ENCODE peak calls at places on chromosome 5, in four cellular contexts. R is A549, C is mucosa of descending colon, N is HFFc6. Q is an unnamed sample.
A peak's percentile ranks its signal among the peaks of the same experiment; 100 is the strongest.

GRCh38 chr5:34657550-34657921 is 1.4 kb downstream of the RAI14 start:
- DNase-seq in R (peak; percentile 33), C (no peak), N (peak; percentile 35), Q (peak; percentile 69)

GRCh38 chr5:14075937-14076336 is 67.2 kb upstream of the TRIO start:
- DNase-seq in R (no peak), N (no peak), C (no peak), Q (no peak)

GRCh38 chr5:36300181-36300926 is 1.3 kb downstream of the RANBP3L start:
- DNase-seq in N (no peak), C (no peak), R (no peak), Q (no peak)

GRCh38 chr5:113293613-113294340 is 141.0 kb downstream of the TSSK1B start:
- DNase-seq in C (no peak), N (no peak), R (no peak), Q (peak; percentile 17)

GRCh38 chr5:54704341-54704740 is 186.8 kb downstream of the SNX18 start:
- DNase-seq in R (no peak), C (no peak), N (no peak), Q (peak; percentile 26)

GRCh38 chr5:17928571-17928970 is 294.3 kb downstream of the TAF11L14 start:
- DNase-seq in R (no peak), N (no peak), C (no peak), Q (no peak)

GRCh38 chr5:159097461-159098284 is 2.0 kb downstream of the EBF1 start:
- DNase-seq in R (no peak), C (peak; percentile 55), N (no peak), Q (peak; percentile 67)

GRCh38 chr5:57366744-57367143 is 115.9 kb downstream of the ACTBL2 start:
- DNase-seq in N (peak; percentile 32), R (peak; percentile 91), C (no peak), Q (no peak)

GRCh38 chr5:103393131-103393754 is 134.7 kb downstream of the MACIR start:
- DNase-seq in N (peak; percentile 45), C (no peak), R (no peak), Q (no peak)

GRCh38 chr5:53480474-53481353 is at the start of gene FST:
- DNase-seq in R (no peak), N (no peak), C (no peak), Q (peak; percentile 65)

GRCh38 chr5:173246135-173246495 is 11.1 kb upstream of the NKX2-5 start:
- DNase-seq in R (no peak), C (no peak), N (no peak), Q (no peak)

GRCh38 chr5:158212915-158213314 is 354.0 kb upstream of the CLINT1 start:
- DNase-seq in N (no peak), R (peak; percentile 21), C (no peak), Q (no peak)

GRCh38 chr5:58641533-58641932 is 58.7 kb downstream of the RAB3C start:
- DNase-seq in R (no peak), C (no peak), N (no peak), Q (no peak)

GRCh38 chr5:133041910-133042309 is 9.9 kb upstream of the HSPA4 start:
- DNase-seq in N (peak; percentile 52), C (no peak), R (peak; percentile 49), Q (no peak)

GRCh38 chr5:1519631-1520141 is 4.1 kb downstream of the LPCAT1 start:
- DNase-seq in R (no peak), N (no peak), C (peak; percentile 43), Q (no peak)

GRCh38 chr5:96741075-96741474 is 66.7 kb downstream of the ERAP1 start:
- DNase-seq in N (no peak), R (no peak), C (no peak), Q (no peak)
- TF ChIP-seq CTCF in N (no peak), R (no peak), C (no peak), Q (no peak)

DNA sequence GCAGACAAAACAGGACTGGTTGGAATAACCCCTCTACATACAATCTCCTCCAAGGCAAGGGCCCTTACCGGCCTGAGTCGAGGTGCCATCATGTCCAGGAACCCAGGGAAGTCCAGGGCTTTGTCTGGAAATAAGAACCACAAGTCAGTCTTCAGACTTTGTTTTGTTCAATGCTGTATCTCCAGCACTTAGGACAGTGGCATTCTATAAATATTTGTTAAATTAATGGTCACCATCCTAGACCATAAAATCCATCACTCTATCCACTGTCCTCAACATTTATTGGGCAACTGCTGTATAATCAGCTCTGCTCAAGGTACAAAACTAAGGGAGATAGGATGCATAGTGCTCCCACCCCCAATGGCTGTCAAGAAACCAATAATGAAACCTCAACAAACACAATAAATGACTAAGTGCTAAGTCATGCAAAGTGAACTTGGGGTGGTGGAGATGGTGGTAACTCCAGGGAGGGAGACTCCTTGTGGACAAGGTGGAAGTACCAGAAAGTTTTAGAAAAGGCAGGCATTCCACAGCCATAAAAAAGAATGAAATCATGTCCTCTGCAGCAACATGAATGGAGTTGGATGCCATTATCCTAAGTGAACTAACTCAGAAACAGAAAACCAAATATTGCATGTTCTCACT is 5.0 kb downstream of the RELL2 start:
- DNase-seq in N (peak; percentile 79), C (no peak), R (peak; percentile 71), Q (no peak)
- TF ChIP-seq CTCF in N (peak; percentile 76), C (no peak), R (peak; percentile 32), Q (no peak)

GRCh38 chr5:135964670-135965320 is 10.0 kb upstream of the LECT2 start:
- DNase-seq in N (peak; percentile 28), C (no peak), R (no peak), Q (no peak)
- TF ChIP-seq CTCF in N (no peak), C (no peak), R (no peak), Q (no peak)

GRCh38 chr5:92761585-92761984 is 819.4 kb downstream of the NR2F1-AS1 start:
- DNase-seq in N (no peak), R (no peak), C (no peak), Q (no peak)
- TF ChIP-seq CTCF in N (no peak), R (no peak), C (no peak), Q (no peak)

GRCh38 chr5:145715412-145715811 is 119.7 kb downstream of the PRELID2 start:
- DNase-seq in C (no peak), R (no peak), N (no peak), Q (no peak)

DNA sequence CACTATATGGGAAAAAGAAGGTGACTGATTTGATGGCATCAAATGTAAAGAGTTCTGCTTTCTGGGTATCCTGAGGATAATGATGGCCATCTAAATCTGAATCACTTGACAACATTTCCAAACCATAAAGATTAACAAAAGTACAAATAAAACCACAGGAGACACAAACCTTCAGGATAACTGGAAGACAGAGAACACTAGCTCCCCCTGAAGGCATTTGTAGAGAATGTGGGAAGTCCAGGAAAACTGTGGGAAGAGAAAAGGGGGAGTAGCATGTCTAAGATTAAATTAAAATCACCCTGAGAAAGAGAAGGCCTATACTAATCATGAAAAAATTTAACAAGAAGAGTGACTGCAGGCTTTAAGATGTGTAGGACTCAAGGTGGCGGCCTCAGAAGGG is 116.2 kb downstream of the PRELID2 start:
- DNase-seq in R (peak; percentile 32), N (peak; percentile 41), C (no peak), Q (no peak)
- TF ChIP-seq CTCF in R (peak; percentile 56), N (peak; percentile 74), C (no peak), Q (peak; percentile 26)

DNA sequence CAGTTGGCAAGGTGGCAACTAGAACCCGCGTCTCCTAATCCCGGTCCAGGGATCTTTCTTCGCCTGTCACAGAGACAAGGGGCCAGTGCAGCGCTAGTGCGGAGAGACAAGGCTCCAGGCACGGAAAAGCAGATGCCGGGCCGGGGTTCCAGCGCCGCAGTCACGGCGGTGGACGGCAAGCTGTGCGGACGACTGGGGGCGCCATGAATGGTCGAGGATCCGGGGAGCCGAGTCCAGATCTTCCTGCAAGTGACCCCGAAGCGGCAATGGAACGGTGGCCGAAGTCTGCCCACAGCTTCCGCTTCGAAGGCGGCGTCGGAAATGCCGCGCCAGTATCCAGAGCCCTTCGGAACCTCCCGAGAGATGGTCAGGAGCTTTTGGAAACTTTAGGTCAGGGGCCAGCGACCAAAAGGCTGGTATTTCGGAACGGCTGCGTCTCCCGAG is 625 bp upstream of the FAF2 start:
- DNase-seq in C (peak; percentile 82), N (no peak), R (no peak), Q (peak; percentile 54)
- TF ChIP-seq CTCF in C (no peak), N (no peak), R (no peak), Q (no peak)

GRCh38 chr5:169736653-169737052 is 99.6 kb downstream of the DOCK2 start:
- DNase-seq in N (no peak), C (no peak), R (no peak), Q (no peak)

GRCh38 chr5:169728418-169728817 is 91.3 kb downstream of the DOCK2 start:
- DNase-seq in N (no peak), C (no peak), R (no peak), Q (no peak)

GRCh38 chr5:169735913-169736312 is 98.8 kb downstream of the DOCK2 start:
- DNase-seq in N (no peak), R (no peak), C (no peak), Q (no peak)

GRCh38 chr5:169731221-169731620 is 94.1 kb downstream of the DOCK2 start:
- DNase-seq in N (no peak), C (no peak), R (no peak), Q (no peak)
- TF ChIP-seq CTCF in N (no peak), C (no peak), R (no peak), Q (no peak)

DNA sequence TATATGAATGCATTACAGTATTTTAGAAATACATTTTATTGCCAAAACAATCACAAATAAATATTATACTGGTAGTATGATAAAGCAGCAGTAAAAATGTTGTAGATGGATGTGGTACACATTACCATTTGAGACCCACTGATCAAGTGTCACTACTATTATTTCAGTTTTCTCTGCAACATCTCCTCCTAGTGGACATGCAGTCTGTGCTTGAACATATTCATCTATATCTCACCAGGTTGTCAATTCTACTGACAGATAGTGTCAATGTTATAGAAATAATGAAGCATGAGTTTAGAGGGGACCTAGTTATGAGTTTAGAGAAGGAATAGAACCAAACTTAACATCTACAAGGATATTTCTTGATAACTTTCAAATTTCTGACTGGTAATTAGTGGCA is 39.2 kb upstream of the ELOVL7 start:
- DNase-seq in C (no peak), R (peak; percentile 31), N (no peak), Q (no peak)
- TF ChIP-seq CTCF in C (no peak), R (peak; percentile 57), N (peak; percentile 77), Q (peak; percentile 22)

DNA sequence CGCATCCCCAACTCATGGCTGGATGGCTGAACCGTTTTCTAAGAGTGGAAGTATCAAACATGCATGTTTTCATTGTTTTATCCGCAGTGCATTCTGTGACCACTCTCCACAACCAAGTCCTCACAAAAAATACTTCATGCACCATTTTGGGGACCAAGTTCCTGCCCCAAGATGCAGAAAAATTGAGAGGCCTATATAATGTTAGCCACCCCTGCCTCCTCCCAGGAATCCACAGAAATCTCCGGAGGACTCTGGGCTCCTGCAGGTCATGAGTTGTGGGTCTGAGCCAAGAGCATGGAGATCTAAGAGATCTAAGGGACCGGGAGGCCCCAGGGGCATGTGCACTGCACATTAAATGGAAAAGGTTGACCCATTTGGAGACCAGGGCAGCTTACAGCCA is 119.3 kb downstream of the MTX3 start:
- DNase-seq in C (no peak), R (no peak), N (no peak), Q (no peak)
- TF ChIP-seq CTCF in C (no peak), R (no peak), N (no peak), Q (no peak)

Q was measured in glutamatergic neuron.